ENCODE peak calls at places on chromosomes 3 and 15, in five cellular contexts. F is HCT116, W is HepG2, X is GM12878, T is SK-N-SH. K is an unnamed sample.

GRCh38 chr15:86644319-86644718 is 564.6 kb downstream of the AGBL1 start:
- DNase-seq in T (no peak), X (no peak), W (no peak), F (no peak), K (no peak)

GRCh38 chr3:47092090-47092489 is 71.8 kb downstream of the SETD2 start:
- DNase-seq in X (no peak), W (no peak), T (no peak), F (no peak), K (no peak)

GRCh38 chr3:119762876-119763275 is 19.0 kb upstream of the NR1I2 start:
- DNase-seq in W (no peak), F (no peak), T (no peak), X (no peak), K (no peak)

GRCh38 chr3:183254816-183255730 is 2.0 kb downstream of the B3GNT5 start:
- DNase-seq in T (no peak), X (no peak), W (no peak), F (no peak), K (no peak)

GRCh38 chr15:50828610-50829206 is 63.2 kb upstream of the SPPL2A start:
- DNase-seq in F (peak; percentile 27), X (no peak), T (no peak), W (peak; percentile 70), K (no peak)

GRCh38 chr3:122356402-122356801 is 26.6 kb downstream of the MIX23 start:
- DNase-seq in X (no peak), W (peak; percentile 57), F (peak; percentile 34), T (peak; percentile 39), K (peak; percentile 30)

GRCh38 chr15:60006203-60006782 is 2.2 kb downstream of the FOXB1 start:
- DNase-seq in X (no peak), F (no peak), W (no peak), T (peak; percentile 40), K (peak; percentile 56)

GRCh38 chr3:154161806-154162205 is 40.6 kb downstream of the ARHGEF26 start:
- DNase-seq in T (no peak), X (no peak), W (no peak), F (no peak), K (no peak)

DNA sequence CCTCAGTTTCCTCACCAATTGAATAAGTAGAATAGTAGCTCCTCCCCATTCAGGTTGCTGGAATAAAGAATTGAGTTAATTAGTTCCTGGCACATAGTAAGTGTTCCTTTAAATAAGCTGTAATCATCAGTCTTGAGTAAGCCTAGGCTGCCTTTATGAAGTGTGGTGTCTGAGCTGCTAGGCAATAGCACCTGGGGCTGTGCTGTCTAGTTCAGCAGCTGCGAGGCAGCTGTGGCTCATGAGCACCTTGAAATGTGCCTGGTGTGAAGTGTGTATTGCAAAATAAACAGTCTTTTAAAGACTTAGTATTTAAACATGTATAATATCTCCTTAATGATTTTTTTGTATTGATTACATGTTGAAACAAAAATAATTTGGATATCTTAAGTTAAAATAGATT is 77.6 kb downstream of the TOP2B start:
- DNase-seq in W (no peak), T (no peak), F (no peak), X (no peak), K (peak; percentile 16)
- TF ChIP-seq JUND in W (no peak), T (no peak), F (no peak), X (no peak), K (no peak)

GRCh38 chr3:9718118-9718517 is 13.4 kb upstream of the BRPF1 start:
- DNase-seq in F (no peak), T (no peak), X (no peak), W (no peak), K (no peak)
- TF ChIP-seq JUND in F (no peak), T (no peak), X (no peak), W (no peak), K (no peak)

DNA sequence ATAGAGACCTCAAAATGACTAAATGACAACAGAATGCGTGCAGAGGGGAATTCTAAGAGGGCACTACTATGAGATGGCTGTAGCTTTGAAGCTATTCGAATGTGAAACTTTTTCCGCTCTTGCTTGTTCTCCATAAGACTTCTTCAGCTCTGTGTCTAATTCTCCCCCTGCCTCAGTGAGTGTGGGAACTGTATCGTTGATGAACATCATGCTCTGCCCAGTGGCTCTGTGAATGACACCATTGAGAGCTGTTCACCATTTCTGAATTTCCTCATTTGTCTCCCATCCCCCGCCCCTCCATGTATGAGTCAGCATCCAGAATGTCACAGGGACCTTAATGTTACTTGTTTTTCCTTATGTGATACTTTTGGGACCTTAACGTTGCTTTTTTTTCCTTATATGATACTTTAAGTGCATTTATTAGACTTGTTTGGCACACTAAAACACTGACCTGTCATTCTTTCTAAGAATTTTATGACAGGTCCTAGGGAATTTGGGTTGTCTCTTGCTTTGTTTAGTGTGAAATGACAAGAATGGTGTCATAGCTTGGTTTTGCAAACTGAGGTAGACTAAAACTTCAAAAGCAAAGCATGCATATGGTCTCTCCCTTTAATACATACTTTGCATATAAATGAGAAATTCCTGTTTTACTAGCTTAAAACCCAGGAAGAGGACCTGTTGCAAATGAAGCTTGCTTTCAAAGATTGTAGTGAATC is 99.6 kb downstream of the FNDC3B start:
- DNase-seq in F (no peak), T (no peak), X (peak; percentile 89), W (peak; percentile 70), K (peak; percentile 71)
- TF ChIP-seq JUND in F (peak; percentile 80), T (peak; percentile 55), X (peak; percentile 82), W (peak; percentile 70), K (peak; percentile 83)

DNA sequence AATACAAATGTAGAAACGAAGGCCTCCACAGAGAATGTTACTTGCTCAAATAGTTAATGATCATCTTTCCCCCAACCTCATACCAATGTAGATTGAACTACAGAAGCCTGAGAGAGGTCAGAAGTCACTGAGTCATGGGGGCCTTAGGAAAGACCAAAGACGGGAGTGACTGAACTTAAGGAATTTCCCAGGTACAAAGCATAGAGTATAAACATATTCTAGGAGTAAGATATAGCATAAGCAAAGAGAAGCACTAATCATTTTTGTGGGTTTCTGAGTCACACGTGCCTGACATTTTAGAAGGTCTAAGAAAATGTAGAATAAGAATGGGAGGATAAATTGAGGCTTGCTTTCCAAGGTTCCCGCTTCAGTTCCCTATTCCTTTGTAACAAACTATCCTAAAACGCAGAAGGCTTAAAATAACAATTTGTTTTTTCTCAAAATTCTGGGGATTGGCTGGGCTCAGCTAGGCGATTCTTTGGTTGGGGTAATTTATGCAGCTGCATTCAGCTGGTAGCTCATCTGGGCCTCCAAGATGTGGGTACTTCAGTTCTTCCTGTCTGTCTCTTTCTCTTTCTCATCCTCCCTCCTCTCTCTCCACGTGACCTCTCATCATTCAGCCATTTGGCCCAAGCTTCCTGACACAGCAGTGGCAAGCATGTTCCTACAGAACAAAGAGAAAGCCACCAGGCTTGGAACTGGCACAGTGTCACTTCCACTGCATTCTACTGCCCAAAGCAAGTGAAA is 422.6 kb downstream of the FOXP1 start:
- DNase-seq in X (no peak), T (no peak), F (no peak), W (no peak), K (no peak)
- TF ChIP-seq JUND in X (no peak), T (no peak), F (no peak), W (no peak), K (no peak)

GRCh38 chr15:41205315-41205714 is 25.2 kb downstream of the EXD1 start:
- DNase-seq in F (no peak), X (no peak), T (no peak), W (no peak), K (no peak)

GRCh38 chr15:41203395-41203794 is 27.2 kb downstream of the EXD1 start:
- DNase-seq in T (no peak), F (no peak), X (no peak), W (no peak), K (no peak)

DNA sequence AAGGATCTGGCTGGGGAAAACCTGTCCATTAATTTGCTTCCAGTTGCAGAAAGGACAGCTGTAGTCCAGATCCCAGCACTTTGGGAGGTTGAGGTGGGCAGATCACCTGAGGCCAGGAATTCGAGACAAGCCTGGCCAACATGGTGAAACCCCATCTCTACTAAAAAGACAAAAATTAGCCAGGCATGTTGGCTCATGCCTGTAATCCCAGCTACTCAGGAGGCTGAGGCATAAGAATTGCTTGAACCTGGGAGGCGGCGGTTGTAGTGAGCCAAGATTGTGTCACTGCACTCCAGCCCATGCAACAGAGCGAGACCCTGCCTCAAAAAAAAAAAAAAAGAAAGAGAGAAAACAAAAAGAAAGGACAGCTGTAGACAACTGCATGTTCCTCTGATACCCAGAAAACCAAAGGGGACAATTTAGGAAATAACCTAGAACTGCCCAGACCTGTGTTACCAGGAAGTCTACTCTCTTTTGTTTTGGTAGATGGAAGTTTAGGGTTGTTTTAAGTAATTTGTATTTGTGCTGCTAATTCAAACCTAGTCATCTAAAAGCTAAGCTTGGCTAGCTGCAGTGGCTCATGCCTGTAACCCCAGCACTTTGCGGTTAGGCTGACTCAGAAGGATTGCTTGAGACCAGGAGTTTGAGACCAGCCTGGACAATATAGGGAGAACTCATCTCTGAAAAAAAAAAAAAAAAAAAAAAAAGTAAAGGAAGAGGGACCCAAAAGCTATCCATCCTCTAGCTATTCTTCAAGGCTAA is 22.7 kb downstream of the EXD1 start:
- DNase-seq in W (no peak), F (no peak), T (no peak), X (no peak), K (no peak)
- TF ChIP-seq JUND in W (no peak), F (no peak), T (no peak), X (no peak), K (no peak)

DNA sequence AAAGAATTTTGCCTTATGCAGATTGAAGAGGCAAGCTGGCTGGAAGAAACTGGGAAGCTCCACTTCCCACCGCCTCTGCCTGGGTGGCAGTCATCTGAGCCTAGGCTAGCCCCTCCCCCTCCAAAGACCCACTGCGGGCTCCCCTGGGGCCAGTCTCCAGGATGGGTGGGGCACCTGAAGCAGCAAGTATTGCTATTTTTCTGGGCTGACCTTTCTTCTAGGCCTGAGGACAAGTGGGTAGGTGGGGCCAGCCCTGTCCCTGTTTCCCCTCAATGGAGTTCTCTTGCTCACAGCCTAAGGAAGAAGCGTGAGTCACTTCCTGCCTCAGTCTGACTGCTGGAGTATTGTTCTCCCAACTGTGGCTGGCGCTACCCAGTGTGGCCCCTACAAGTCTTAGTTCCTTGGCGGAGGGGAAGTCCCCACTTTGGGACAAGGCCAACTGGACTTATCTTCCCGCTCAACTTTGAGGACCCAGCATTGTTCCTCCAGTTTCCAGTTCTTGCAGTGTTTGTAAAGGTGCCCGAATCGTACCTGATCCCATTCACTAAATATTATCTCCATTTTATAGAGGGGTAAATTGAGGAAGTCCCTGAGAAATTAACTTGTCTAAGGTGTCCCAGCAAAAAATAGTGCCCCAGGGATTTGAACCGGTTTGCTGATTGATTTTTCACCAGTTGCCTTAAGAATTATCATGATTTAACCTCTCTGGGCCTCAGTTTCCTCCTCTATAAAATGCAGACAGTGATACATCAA is 1.4 kb downstream of the FURIN start:
- DNase-seq in T (no peak), F (peak; percentile 85), X (no peak), W (no peak), K (no peak)
- TF ChIP-seq JUND in T (peak; percentile 69), F (no peak), X (peak; percentile 14), W (no peak), K (no peak)

DNA sequence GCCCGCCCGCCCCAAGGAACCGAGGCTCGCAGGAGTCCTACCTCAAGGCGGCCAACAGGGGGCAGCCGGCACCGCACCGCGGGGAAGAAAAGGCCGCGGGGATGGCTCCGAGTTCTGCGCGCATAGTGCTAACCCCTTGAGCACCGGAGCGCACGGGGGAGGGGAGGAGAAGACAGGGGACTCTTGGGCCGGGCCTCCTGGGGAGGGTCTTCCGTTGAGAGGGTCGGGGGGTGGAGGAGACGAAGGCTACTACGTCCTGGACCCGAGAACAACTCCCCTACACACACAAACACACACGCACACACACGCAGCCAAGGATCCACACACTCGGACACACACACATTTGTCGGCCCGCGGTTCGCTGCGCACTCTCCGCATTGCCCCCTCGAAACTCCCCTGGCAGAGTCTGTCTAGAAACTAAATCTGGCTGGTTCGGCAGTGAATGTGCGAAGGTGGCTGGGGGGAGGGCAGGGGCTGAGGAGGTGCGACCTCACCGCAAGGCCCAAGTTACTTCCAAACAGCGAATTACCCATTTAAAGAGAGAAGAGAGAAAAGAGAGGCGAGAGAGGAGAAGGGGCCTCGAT is 1.8 kb downstream of the WNT5A start:
- DNase-seq in F (no peak), T (peak; percentile 92), X (peak; percentile 32), W (peak; percentile 24), K (peak; percentile 63)
- TF ChIP-seq JUND in F (no peak), T (no peak), X (no peak), W (no peak), K (no peak)

GRCh38 chr15:31251165-31251564 is 75.5 kb upstream of the KLF13 start:
- DNase-seq in X (no peak), T (no peak), F (no peak), W (no peak), K (no peak)
- TF ChIP-seq JUND in X (no peak), T (no peak), F (no peak), W (no peak), K (no peak)